ENCODE peak calls at places on chromosomes 11 and 22, in eight cellular contexts. F is H1; Q is left ventricle myocardium inferior; I is CD4-positive, alpha-beta T cell; B is psoas muscle; U is K562; S is fibroblast of lung; H is sigmoid colon. V is an unnamed sample. For H3K27me3, the result is how much of the 10 kb centered on the place peaks cover.

GRCh38 chr11:88292156-88292844 is 45.2 kb downstream of the CTSC start:
- DNase-seq in F (no peak), Q (no peak), I (no peak), B (no peak), U (no peak), S (peak), H (no peak), V (no peak)

GRCh38 chr22:20241579-20242392 is 26.3 kb downstream of the RTN4R start:
- DNase-seq in F (no peak), Q (no peak), I (no peak), B (no peak), U (no peak), S (no peak), H (no peak), V (no peak)

GRCh38 chr11:91947215-91947614 is 277.4 kb upstream of the FAT3 start:
- DNase-seq in F (no peak), Q (no peak), I (no peak), B (no peak), U (no peak), S (peak), H (peak), V (no peak)

GRCh38 chr11:86460461-86461404 is 86.0 kb downstream of the CCDC81 start:
- DNase-seq in F (no peak), Q (no peak), I (no peak), B (no peak), U (no peak), S (no peak), H (no peak), V (no peak)

GRCh38 chr11:118640332-118641154 is 33.1 kb downstream of the PHLDB1 start:
- DNase-seq in F (no peak), Q (no peak), I (no peak), B (no peak), U (no peak), S (no peak), H (no peak), V (no peak)

GRCh38 chr11:95108671-95109551 is 19.3 kb downstream of the ENDOD1 start:
- DNase-seq in F (no peak), Q (no peak), I (no peak), B (no peak), U (peak), S (peak), H (no peak), V (no peak)

GRCh38 chr22:44193537-44193896 is 12.8 kb downstream of the PARVG start:
- DNase-seq in F (no peak), Q (no peak), I (no peak), B (no peak), U (no peak), S (no peak), H (no peak), V (no peak)

GRCh38 chr11:27371490-27371889 is 8.5 kb upstream of the CCDC34 start:
- DNase-seq in F (no peak), Q (no peak), I (no peak), B (no peak), U (no peak), S (no peak), H (no peak), V (no peak)

GRCh38 chr11:61577383-61578118 is 3.3 kb downstream of the SYT7 start:
- DNase-seq in F (no peak), Q (peak), I (no peak), B (no peak), U (peak), S (no peak), H (no peak), V (no peak)

GRCh38 chr11:116225236-116225635 is 547.6 kb downstream of the BUD13 start:
- DNase-seq in F (no peak), Q (no peak), I (no peak), B (no peak), U (no peak), S (no peak), H (no peak), V (no peak)

GRCh38 chr11:22703561-22703960 is 37.1 kb downstream of the GAS2 start:
- DNase-seq in F (no peak), Q (no peak), I (no peak), B (no peak), U (no peak), S (no peak), H (no peak), V (no peak)

GRCh38 chr22:27197071-27197470 is 539.7 kb downstream of the MIAT start:
- DNase-seq in F (no peak), Q (no peak), I (no peak), B (no peak), U (no peak), S (no peak), H (no peak), V (no peak)

GRCh38 chr11:68374531-68374930 is 62.1 kb downstream of the LRP5 start:
- DNase-seq in F (no peak), Q (no peak), I (no peak), B (no peak), U (no peak), S (no peak), H (no peak), V (no peak)

GRCh38 chr11:33868646-33869461 is 23.0 kb downstream of the LMO2 start:
- DNase-seq in F (no peak), Q (no peak), I (no peak), B (peak), U (no peak), S (no peak), H (no peak), V (peak)

GRCh38 chr22:35893698-35894097 is 134.9 kb downstream of the RBFOX2 start:
- DNase-seq in F (no peak), Q (no peak), I (no peak), B (no peak), U (no peak), S (peak), H (no peak), V (no peak)

GRCh38 chr22:44802071-44802700 is 49.8 kb downstream of the ARHGAP8 start:
- DNase-seq in F (no peak), Q (no peak), I (no peak), B (no peak), U (peak), S (no peak), H (no peak), V (no peak)

GRCh38 chr11:3220101-3220500 is 1.5 kb upstream of the MRGPRG start:
- DNase-seq in F (no peak), Q (peak), I (no peak), B (no peak), U (no peak), S (no peak), H (no peak), V (no peak)

GRCh38 chr22:22235564-22235963 is 9.0 kb upstream of the VPREB1 start:
- DNase-seq in F (no peak), Q (no peak), I (peak), B (no peak), U (peak), S (peak), H (no peak), V (no peak)
- H3K27me3 ChIP-seq in F (half or more), Q (half or more), I (under half), B (under half), U (half or more), S (under half), H (under half), V (under half)

GRCh38 chr11:114247070-114247789 is 49.0 kb upstream of the NNMT start:
- DNase-seq in F (no peak), Q (no peak), I (no peak), B (no peak), U (no peak), S (no peak), H (no peak), V (no peak)
- TF ChIP-seq CTCF in F (no peak), Q (no peak), I (no peak), B (no peak), U (no peak), S (no peak), H (no peak), V (no peak)

DNA sequence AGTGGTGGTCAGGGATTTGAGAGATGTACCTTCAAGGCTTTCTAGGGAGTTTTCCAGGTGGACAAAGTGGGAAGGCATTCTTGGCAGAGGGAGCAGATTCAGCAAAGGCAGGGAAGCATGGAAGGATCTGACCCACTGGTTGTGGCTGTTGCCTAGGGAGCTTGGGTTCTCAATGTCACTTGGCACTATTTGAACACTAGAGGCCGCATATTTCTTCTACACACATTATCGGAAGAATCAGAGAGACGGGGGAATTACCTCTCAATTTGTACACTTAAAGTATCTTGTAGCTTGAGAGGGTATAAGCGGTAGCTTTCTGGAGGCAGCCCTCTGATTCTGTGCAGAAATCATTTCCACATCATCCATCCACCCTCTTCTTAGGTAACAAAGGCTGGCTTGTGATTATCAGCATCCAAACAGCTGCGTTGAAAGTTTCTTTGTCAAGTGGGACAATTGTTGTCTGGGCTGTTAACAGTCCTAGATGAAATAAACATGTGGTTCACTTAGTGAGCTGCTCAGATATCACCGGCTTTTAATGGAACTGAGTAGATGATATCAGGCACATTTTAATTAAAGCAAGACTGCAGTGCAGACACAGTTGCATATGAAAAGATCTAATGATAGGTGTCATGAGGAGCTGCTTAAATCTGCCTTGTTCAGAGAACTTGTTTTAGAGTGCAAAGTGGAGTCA is 2.6 kb downstream of the NELL1 start:
- DNase-seq in F (no peak), Q (no peak), I (no peak), B (no peak), U (no peak), S (no peak), H (no peak), V (no peak)
- H3K27me3 ChIP-seq in F (half or more), Q (half or more), I (half or more), B (under half), U (under half), S (under half), H (under half), V (under half)

DNA sequence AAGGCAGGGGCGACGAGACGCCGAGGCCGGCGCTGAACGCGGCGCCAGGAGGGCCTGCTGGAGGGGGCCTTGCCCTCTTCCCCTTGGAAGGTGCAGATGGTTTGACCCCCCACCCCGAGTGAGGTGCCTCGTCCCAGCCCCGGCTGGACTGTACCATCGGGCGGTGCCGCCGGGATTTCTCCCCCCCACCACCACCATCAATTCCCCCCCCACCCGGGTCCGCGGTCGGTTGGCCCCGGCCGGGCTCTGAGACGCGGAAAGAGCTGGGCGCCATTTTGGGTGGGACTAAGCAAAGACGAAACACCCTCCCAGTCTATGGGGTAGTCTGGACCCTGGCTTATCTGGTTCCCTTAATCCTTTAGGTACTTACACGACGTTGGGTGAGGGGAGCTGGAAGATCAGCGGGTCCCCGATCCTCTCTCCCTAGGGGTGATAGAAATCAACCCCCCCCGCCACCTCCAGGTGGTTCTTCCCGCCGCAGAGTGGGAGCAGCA is at the start of gene PRDM10:
- DNase-seq in F (no peak), Q (peak), I (peak), B (peak), U (peak), S (peak), H (peak), V (peak)
- TF ChIP-seq CTCF in F (no peak), Q (no peak), I (no peak), B (no peak), U (peak), S (no peak), H (no peak), V (no peak)

DNA sequence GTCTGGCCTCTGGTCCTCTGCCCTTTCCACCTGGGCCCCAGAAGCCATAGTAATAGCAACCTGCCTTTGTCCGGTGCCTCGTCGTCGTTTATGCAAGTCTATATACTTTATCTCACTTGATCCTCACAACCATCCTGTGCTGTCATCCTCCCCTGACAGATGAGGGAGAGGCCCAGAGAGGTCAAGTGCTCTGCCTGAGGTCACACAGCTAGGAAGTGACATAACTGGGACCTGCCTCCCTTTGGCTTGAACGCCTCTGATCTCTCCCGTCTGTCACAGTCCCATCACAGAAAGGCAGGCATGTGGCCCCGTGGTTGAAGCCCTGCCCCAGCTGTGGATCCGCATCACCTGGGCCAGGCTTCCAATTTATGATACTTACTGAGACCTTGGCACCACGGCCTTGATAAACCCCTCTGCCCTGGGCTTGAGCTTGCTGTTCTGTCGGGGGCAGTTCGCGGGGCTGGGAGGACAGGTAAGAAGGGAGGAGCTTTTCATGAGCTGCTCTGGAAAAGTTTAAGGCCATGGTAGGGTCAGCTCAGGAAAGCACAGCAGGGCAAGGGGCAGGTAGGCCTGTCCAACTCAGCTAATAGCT is 247.0 kb downstream of the ST3GAL4 start:
- DNase-seq in F (no peak), Q (no peak), I (no peak), B (no peak), U (no peak), S (no peak), H (no peak), V (no peak)
- H3K27me3 ChIP-seq in F (under half), Q (half or more), I (under half), B (under half), U (under half), S (under half), H (under half), V (under half)

GRCh38 chr11:45607995-45608394 is 57.4 kb downstream of the CHST1 start:
- DNase-seq in F (no peak), Q (peak), I (no peak), B (no peak), U (no peak), S (peak), H (peak), V (no peak)

GRCh38 chr11:45609902-45610301 is 55.5 kb downstream of the CHST1 start:
- DNase-seq in F (no peak), Q (no peak), I (no peak), B (no peak), U (no peak), S (no peak), H (no peak), V (no peak)

GRCh38 chr11:45614196-45614828 is 51.1 kb downstream of the CHST1 start:
- DNase-seq in F (no peak), Q (no peak), I (no peak), B (no peak), U (no peak), S (no peak), H (no peak), V (no peak)

GRCh38 chr11:45609337-45609736 is 56.1 kb downstream of the CHST1 start:
- DNase-seq in F (no peak), Q (no peak), I (no peak), B (no peak), U (no peak), S (no peak), H (no peak), V (no peak)

DNA sequence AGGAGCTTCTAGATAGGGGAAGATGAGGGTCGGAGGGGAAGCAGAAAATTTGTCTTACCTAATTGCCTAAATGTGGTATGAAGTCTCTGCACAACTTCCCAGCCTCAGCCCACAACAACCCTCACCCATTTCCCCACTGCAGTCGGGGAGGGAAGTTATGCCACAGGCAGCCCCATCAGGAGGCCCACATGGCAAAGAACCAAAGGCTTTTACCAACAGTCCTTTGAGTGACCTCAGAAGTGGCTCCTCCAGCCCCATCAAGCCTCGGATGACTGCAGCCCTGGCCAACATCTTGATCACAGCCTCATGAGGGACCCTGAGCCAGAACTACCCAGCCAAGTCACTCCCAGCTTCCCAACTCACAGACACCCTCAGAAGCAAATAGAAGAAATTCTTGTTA is 54.8 kb downstream of the CHST1 start:
- DNase-seq in F (no peak), Q (no peak), I (no peak), B (no peak), U (no peak), S (no peak), H (no peak), V (no peak)
- TF ChIP-seq CTCF in F (no peak), Q (no peak), I (no peak), B (no peak), U (no peak), S (no peak), H (no peak), V (no peak)

GRCh38 chr22:39234867-39235687 is 9.7 kb downstream of the PDGFB start:
- DNase-seq in F (no peak), Q (peak), I (no peak), B (peak), U (no peak), S (no peak), H (no peak), V (no peak)
- H3K27me3 ChIP-seq in F (under half), Q (under half), I (under half), B (under half), U (under half), S (under half), H (under half), V (under half)